ENCODE peak calls at places on chromosomes 6 and 20, in six cellular contexts. One of them, this sample, is unnamed.

GRCh38 chr20:35583636-35584560 is 31.7 kb upstream of the SPAG4 start:
- DNase-seq in H9: no peak
- DNase-seq in mesendoderm: no peak
- DNase-seq in IMR-90: no peak
- DNase-seq in neuronal stem cell: no peak
- DNase-seq in H1: no peak
- DNase-seq in this sample: no peak

GRCh38 chr6:149716584-149716983 is 1.3 kb downstream of the LATS1 start:
- DNase-seq in H9: no peak
- DNase-seq in mesendoderm: no peak
- DNase-seq in IMR-90: peak; percentile 20
- DNase-seq in neuronal stem cell: no peak
- DNase-seq in H1: no peak
- DNase-seq in this sample: peak; percentile 14

GRCh38 chr6:128929869-128930268 is 46.9 kb downstream of the LAMA2 start:
- DNase-seq in H9: no peak
- DNase-seq in mesendoderm: no peak
- DNase-seq in IMR-90: no peak
- DNase-seq in neuronal stem cell: no peak
- DNase-seq in H1: no peak
- DNase-seq in this sample: no peak

GRCh38 chr6:104784884-104785283 is 74.8 kb downstream of the HACE1 start:
- DNase-seq in H9: no peak
- DNase-seq in mesendoderm: no peak
- DNase-seq in IMR-90: peak; percentile 41
- DNase-seq in neuronal stem cell: no peak
- DNase-seq in H1: no peak
- DNase-seq in this sample: peak; percentile 13

GRCh38 chr6:33570806-33571636 is 9.1 kb downstream of the BAK1 start:
- DNase-seq in H9: peak; percentile 85
- DNase-seq in mesendoderm: peak; percentile 83
- DNase-seq in IMR-90: peak; percentile 57
- DNase-seq in neuronal stem cell: peak; percentile 46
- DNase-seq in H1: no peak
- DNase-seq in this sample: peak; percentile 72

GRCh38 chr6:158213925-158214674 is 46.0 kb downstream of the GTF2H5 start:
- DNase-seq in H9: peak; percentile 69
- DNase-seq in mesendoderm: peak; percentile 79
- DNase-seq in IMR-90: peak; percentile 83
- DNase-seq in neuronal stem cell: no peak
- DNase-seq in H1: no peak
- DNase-seq in this sample: peak; percentile 80

GRCh38 chr6:134196568-134197301 is 121.2 kb downstream of the SGK1 start:
- DNase-seq in H9: no peak
- DNase-seq in mesendoderm: no peak
- DNase-seq in IMR-90: no peak
- DNase-seq in neuronal stem cell: no peak
- DNase-seq in H1: no peak
- DNase-seq in this sample: no peak

GRCh38 chr20:24445510-24446170 is 23.8 kb upstream of the SYNDIG1 start:
- DNase-seq in H9: no peak
- DNase-seq in mesendoderm: peak; percentile 63
- DNase-seq in IMR-90: no peak
- DNase-seq in neuronal stem cell: no peak
- DNase-seq in H1: no peak
- DNase-seq in this sample: no peak

GRCh38 chr20:2653511-2654383 is 1.3 kb downstream of the NOP56 start:
- DNase-seq in H9: no peak
- DNase-seq in mesendoderm: no peak
- DNase-seq in IMR-90: no peak
- DNase-seq in neuronal stem cell: no peak
- DNase-seq in H1: no peak
- DNase-seq in this sample: no peak

GRCh38 chr20:50191566-50192363 is 1.1 kb downstream of the CEBPB start:
- DNase-seq in H9: peak; percentile 64
- DNase-seq in mesendoderm: peak; percentile 88
- DNase-seq in IMR-90: peak; percentile 28
- DNase-seq in neuronal stem cell: peak; percentile 54
- DNase-seq in H1: no peak
- DNase-seq in this sample: peak; percentile 54

DNA sequence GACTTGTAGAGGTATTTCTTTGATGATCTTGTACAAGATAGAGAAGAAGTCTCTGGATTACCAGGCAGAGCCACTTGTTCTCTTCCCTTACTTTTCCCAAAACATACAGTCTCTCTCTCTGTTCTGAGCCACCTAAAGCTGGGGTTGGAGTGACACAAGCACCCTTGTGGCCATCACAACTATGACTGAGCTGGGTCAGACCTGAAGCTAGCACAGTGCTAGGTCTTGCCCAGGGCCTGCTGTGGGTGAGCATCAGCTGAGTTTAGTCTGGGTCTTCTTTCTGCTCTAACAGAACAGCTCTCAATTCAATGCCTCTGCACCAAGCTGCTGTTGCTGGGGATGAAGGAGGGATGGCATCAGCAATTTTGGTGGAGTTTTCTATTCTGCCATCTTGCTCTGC is 110.2 kb downstream of the HTR1B start:
- DNase-seq in H9: no peak
- DNase-seq in mesendoderm: no peak
- DNase-seq in IMR-90: no peak
- DNase-seq in neuronal stem cell: no peak
- DNase-seq in H1: no peak
- DNase-seq in this sample: no peak
- H2AK5ac ChIP-seq in H9: no peak overlapping the region
- H2AK5ac ChIP-seq in mesendoderm: no peak overlapping the region
- H2AK5ac ChIP-seq in IMR-90: no peak overlapping the region
- H2AK5ac ChIP-seq in neuronal stem cell: no peak overlapping the region
- H2AK5ac ChIP-seq in H1: no peak overlapping the region
- H2AK5ac ChIP-seq in this sample: no peak overlapping the region

GRCh38 chr6:22020299-22020998 is 276.4 kb downstream of the PRL start:
- DNase-seq in H9: no peak
- DNase-seq in mesendoderm: no peak
- DNase-seq in IMR-90: no peak
- DNase-seq in neuronal stem cell: no peak
- DNase-seq in H1: no peak
- DNase-seq in this sample: no peak
- H2BK15ac ChIP-seq in H9: no peak overlapping the region
- H2BK15ac ChIP-seq in mesendoderm: no peak overlapping the region
- H2BK15ac ChIP-seq in IMR-90: no peak overlapping the region
- H2BK15ac ChIP-seq in neuronal stem cell: no peak overlapping the region
- H2BK15ac ChIP-seq in H1: no peak overlapping the region
- H2BK15ac ChIP-seq in this sample: no peak overlapping the region

DNA sequence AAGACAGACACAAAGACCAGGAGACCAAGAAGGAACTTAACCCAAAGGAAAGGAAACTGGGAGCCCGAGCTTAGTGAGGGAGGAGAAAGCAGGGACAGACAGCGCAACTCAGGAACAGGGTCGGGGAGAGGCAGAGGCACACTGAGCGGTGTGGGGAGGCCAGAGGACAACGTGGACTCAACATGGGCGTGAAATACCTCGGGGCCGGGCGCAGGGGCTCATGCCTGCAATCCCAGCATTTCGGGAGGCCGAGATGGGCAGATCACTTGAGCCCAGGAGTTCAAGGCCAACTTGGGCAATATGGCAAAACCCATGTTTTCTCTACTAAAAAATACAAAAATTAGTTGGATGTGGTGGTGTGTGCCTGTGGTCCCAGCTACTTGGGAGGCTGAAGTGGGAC is 5.7 kb upstream of the RPS6KA2 start:
- DNase-seq in H9: no peak
- DNase-seq in mesendoderm: no peak
- DNase-seq in IMR-90: no peak
- DNase-seq in neuronal stem cell: no peak
- DNase-seq in H1: no peak
- DNase-seq in this sample: no peak
- H3K4ac ChIP-seq in H9: no peak overlapping the region
- H3K4ac ChIP-seq in mesendoderm: no peak overlapping the region
- H3K4ac ChIP-seq in IMR-90: no peak overlapping the region
- H3K4ac ChIP-seq in neuronal stem cell: no peak overlapping the region
- H3K4ac ChIP-seq in H1: no peak overlapping the region
- H3K4ac ChIP-seq in this sample: no peak overlapping the region

GRCh38 chr20:63657260-63657936 is 714 bp upstream of the RTEL1 start:
- DNase-seq in H9: no peak
- DNase-seq in mesendoderm: no peak
- DNase-seq in IMR-90: no peak
- DNase-seq in neuronal stem cell: no peak
- DNase-seq in H1: no peak
- DNase-seq in this sample: no peak

GRCh38 chr20:63657937-63658748 is at the start of gene RTEL1:
- DNase-seq in H9: peak; percentile 91
- DNase-seq in mesendoderm: peak; percentile 95
- DNase-seq in IMR-90: peak; percentile 91
- DNase-seq in neuronal stem cell: peak; percentile 91
- DNase-seq in H1: no peak
- DNase-seq in this sample: peak; percentile 95

GRCh38 chr20:63660622-63661021 is 2.5 kb downstream of the RTEL1 start:
- DNase-seq in H9: no peak
- DNase-seq in mesendoderm: no peak
- DNase-seq in IMR-90: no peak
- DNase-seq in neuronal stem cell: no peak
- DNase-seq in H1: no peak
- DNase-seq in this sample: no peak

GRCh38 chr20:63659370-63659769 is 1.3 kb downstream of the RTEL1 start:
- DNase-seq in H9: no peak
- DNase-seq in mesendoderm: peak; percentile 37
- DNase-seq in IMR-90: no peak
- DNase-seq in neuronal stem cell: no peak
- DNase-seq in H1: no peak
- DNase-seq in this sample: no peak

GRCh38 chr20:63658749-63659187 is 656 bp downstream of the RTEL1 start:
- DNase-seq in H9: no peak
- DNase-seq in mesendoderm: no peak
- DNase-seq in IMR-90: peak; percentile 40
- DNase-seq in neuronal stem cell: no peak
- DNase-seq in H1: no peak
- DNase-seq in this sample: no peak
- H2AK5ac ChIP-seq in H9: no peak overlapping the region
- H2AK5ac ChIP-seq in mesendoderm: no peak overlapping the region
- H2AK5ac ChIP-seq in IMR-90: peak overlapping the region; percentile 83
- H2AK5ac ChIP-seq in neuronal stem cell: no peak overlapping the region
- H2AK5ac ChIP-seq in H1: no peak overlapping the region
- H2AK5ac ChIP-seq in this sample: no peak overlapping the region

GRCh38 chr6:45927421-45928234 is 88.0 kb downstream of the CLIC5 start:
- DNase-seq in H9: no peak
- DNase-seq in mesendoderm: no peak
- DNase-seq in IMR-90: no peak
- DNase-seq in neuronal stem cell: peak; percentile 18
- DNase-seq in H1: no peak
- DNase-seq in this sample: no peak
- H2BK15ac ChIP-seq in H9: no peak overlapping the region
- H2BK15ac ChIP-seq in mesendoderm: no peak overlapping the region
- H2BK15ac ChIP-seq in IMR-90: no peak overlapping the region
- H2BK15ac ChIP-seq in neuronal stem cell: no peak overlapping the region
- H2BK15ac ChIP-seq in H1: no peak overlapping the region
- H2BK15ac ChIP-seq in this sample: no peak overlapping the region

GRCh38 chr6:87588756-87589407 is 905 bp downstream of the RARS2 start:
- DNase-seq in H9: no peak
- DNase-seq in mesendoderm: no peak
- DNase-seq in IMR-90: no peak
- DNase-seq in neuronal stem cell: no peak
- DNase-seq in H1: no peak
- DNase-seq in this sample: peak; percentile 23

GRCh38 chr6:87589693-87590416 is at the start of the genes ORC3 and RARS2:
- DNase-seq in H9: peak; percentile 96
- DNase-seq in mesendoderm: peak; percentile 98
- DNase-seq in IMR-90: peak; percentile 92
- DNase-seq in neuronal stem cell: peak; percentile 93
- DNase-seq in H1: peak; percentile 82
- DNase-seq in this sample: peak; percentile 96

GRCh38 chr6:87586371-87587077 is 3.3 kb downstream of the RARS2 start:
- DNase-seq in H9: no peak
- DNase-seq in mesendoderm: no peak
- DNase-seq in IMR-90: no peak
- DNase-seq in neuronal stem cell: no peak
- DNase-seq in H1: no peak
- DNase-seq in this sample: no peak

GRCh38 chr6:87590989-87591388 is 1.1 kb downstream of the ORC3 start:
- DNase-seq in H9: no peak
- DNase-seq in mesendoderm: no peak
- DNase-seq in IMR-90: peak; percentile 18
- DNase-seq in neuronal stem cell: no peak
- DNase-seq in H1: no peak
- DNase-seq in this sample: peak; percentile 13

DNA sequence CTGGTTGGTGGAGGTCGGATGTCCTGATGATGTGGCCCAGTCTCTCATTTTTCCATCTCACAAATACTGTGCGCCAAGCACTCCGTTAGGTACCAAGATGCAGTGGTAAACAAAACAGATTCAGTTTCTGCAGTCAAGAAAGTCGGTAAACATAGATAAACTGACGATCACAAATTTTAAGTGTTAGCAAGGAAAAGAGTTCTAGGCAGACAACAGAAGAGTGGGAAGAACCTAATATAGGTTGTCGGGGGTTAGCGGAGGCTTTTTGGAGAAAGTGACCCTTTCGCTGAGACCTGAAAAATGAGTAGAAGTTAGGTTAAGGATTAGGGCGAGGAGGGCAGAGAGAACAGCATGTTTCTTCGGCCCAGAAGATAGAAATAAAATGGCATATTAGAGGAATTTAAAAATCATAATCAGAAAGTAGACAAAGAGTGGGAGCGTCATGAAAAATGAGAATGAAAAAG is 514 bp downstream of the ORC3 start:
- DNase-seq in H9: no peak
- DNase-seq in mesendoderm: no peak
- DNase-seq in IMR-90: no peak
- DNase-seq in neuronal stem cell: no peak
- DNase-seq in H1: no peak
- DNase-seq in this sample: no peak
- H3K4ac ChIP-seq in H9: no peak overlapping the region
- H3K4ac ChIP-seq in mesendoderm: no peak overlapping the region
- H3K4ac ChIP-seq in IMR-90: peak overlapping the region; percentile 97
- H3K4ac ChIP-seq in neuronal stem cell: no peak overlapping the region
- H3K4ac ChIP-seq in H1: no peak overlapping the region
- H3K4ac ChIP-seq in this sample: peak overlapping the region; percentile 8

GRCh38 chr6:14521141-14521540 is 403.6 kb downstream of the CD83 start:
- DNase-seq in H9: no peak
- DNase-seq in mesendoderm: no peak
- DNase-seq in IMR-90: no peak
- DNase-seq in neuronal stem cell: no peak
- DNase-seq in H1: no peak
- DNase-seq in this sample: no peak
- H2AK5ac ChIP-seq in H9: no peak overlapping the region
- H2AK5ac ChIP-seq in mesendoderm: no peak overlapping the region
- H2AK5ac ChIP-seq in IMR-90: no peak overlapping the region
- H2AK5ac ChIP-seq in neuronal stem cell: no peak overlapping the region
- H2AK5ac ChIP-seq in H1: no peak overlapping the region
- H2AK5ac ChIP-seq in this sample: no peak overlapping the region

GRCh38 chr6:9007062-9007461 is 571.7 kb upstream of the SLC35B3 start:
- DNase-seq in H9: no peak
- DNase-seq in mesendoderm: peak; percentile 29
- DNase-seq in IMR-90: no peak
- DNase-seq in neuronal stem cell: no peak
- DNase-seq in H1: no peak
- DNase-seq in this sample: no peak
- H2BK15ac ChIP-seq in H9: no peak overlapping the region
- H2BK15ac ChIP-seq in mesendoderm: no peak overlapping the region
- H2BK15ac ChIP-seq in IMR-90: no peak overlapping the region
- H2BK15ac ChIP-seq in neuronal stem cell: no peak overlapping the region
- H2BK15ac ChIP-seq in H1: no peak overlapping the region
- H2BK15ac ChIP-seq in this sample: no peak overlapping the region

DNA sequence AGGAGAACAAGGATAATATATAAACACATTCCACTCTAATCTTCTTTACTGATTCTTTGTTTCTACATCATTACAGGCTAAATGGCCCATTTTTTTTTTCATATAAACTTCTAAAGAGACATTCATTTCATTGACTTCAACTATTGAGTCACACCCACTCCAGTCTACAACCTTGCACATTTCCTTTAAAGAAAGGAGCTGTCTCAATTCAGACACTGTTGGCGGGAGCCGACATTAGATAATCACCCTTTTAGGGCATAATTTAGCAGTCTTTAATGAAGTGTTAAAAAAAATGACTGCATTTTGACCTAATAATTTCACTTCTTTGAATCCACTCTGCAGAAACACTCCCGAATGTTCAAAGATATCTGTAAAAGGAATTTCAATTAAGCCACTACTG is 1.6 kb downstream of the EPM2A start:
- DNase-seq in H9: no peak
- DNase-seq in mesendoderm: no peak
- DNase-seq in IMR-90: peak; percentile 2
- DNase-seq in neuronal stem cell: no peak
- DNase-seq in H1: no peak
- DNase-seq in this sample: peak; percentile 24
- H3K4ac ChIP-seq in H9: no peak overlapping the region
- H3K4ac ChIP-seq in mesendoderm: no peak overlapping the region
- H3K4ac ChIP-seq in IMR-90: no peak overlapping the region
- H3K4ac ChIP-seq in neuronal stem cell: no peak overlapping the region
- H3K4ac ChIP-seq in H1: no peak overlapping the region
- H3K4ac ChIP-seq in this sample: no peak overlapping the region